ENCODE peak calls at places on chromosomes 13 and 19, in four cellular contexts. One of them, this sample, is unnamed.

GRCh38 chr13:114063545-114064515 is 68.6 kb downstream of the RASA3 start:
- DNase-seq in upper lobe of left lung: peak
- DNase-seq in AG10803: peak
- DNase-seq in AG09309: peak
- DNase-seq in this sample: peak

GRCh38 chr13:77143325-77143907 is 116.5 kb upstream of the FBXL3 start:
- DNase-seq in upper lobe of left lung: no peak
- DNase-seq in AG10803: peak
- DNase-seq in AG09309: no peak
- DNase-seq in this sample: peak

GRCh38 chr19:6891761-6892385 is 4.5 kb downstream of the ADGRE1 start:
- DNase-seq in upper lobe of left lung: no peak
- DNase-seq in AG10803: no peak
- DNase-seq in AG09309: no peak
- DNase-seq in this sample: no peak

GRCh38 chr19:17470204-17470841 is at the start of gene SLC27A1:
- DNase-seq in upper lobe of left lung: peak
- DNase-seq in AG10803: peak
- DNase-seq in AG09309: peak
- DNase-seq in this sample: peak

GRCh38 chr19:41597600-41598041 is 21.7 kb downstream of the CEACAM21 start:
- DNase-seq in upper lobe of left lung: peak
- DNase-seq in AG10803: peak
- DNase-seq in AG09309: peak
- DNase-seq in this sample: peak

GRCh38 chr19:22832031-22832762 is at the start of gene ZNF723:
- DNase-seq in upper lobe of left lung: no peak
- DNase-seq in AG10803: no peak
- DNase-seq in AG09309: no peak
- DNase-seq in this sample: no peak

GRCh38 chr13:112117258-112117954 is 50.5 kb downstream of the SOX1 start:
- DNase-seq in upper lobe of left lung: no peak
- DNase-seq in AG10803: no peak
- DNase-seq in AG09309: no peak
- DNase-seq in this sample: no peak

GRCh38 chr13:23531446-23531845 is 38.8 kb upstream of the TNFRSF19 start:
- DNase-seq in upper lobe of left lung: no peak
- DNase-seq in AG10803: no peak
- DNase-seq in AG09309: no peak
- DNase-seq in this sample: no peak

GRCh38 chr19:18433039-18433691 is 4.8 kb downstream of the ISYNA1 start:
- DNase-seq in upper lobe of left lung: no peak
- DNase-seq in AG10803: no peak
- DNase-seq in AG09309: no peak
- DNase-seq in this sample: no peak

GRCh38 chr13:27120811-27121210 is 50.8 kb downstream of the USP12 start:
- DNase-seq in upper lobe of left lung: no peak
- DNase-seq in AG10803: peak
- DNase-seq in AG09309: no peak
- DNase-seq in this sample: peak

GRCh38 chr13:41492432-41493267 is 35.3 kb downstream of the RGCC start:
- DNase-seq in upper lobe of left lung: no peak
- DNase-seq in AG10803: no peak
- DNase-seq in AG09309: no peak
- DNase-seq in this sample: no peak

GRCh38 chr13:43364210-43365041 is 341.0 kb downstream of the DNAJC15 start:
- DNase-seq in upper lobe of left lung: no peak
- DNase-seq in AG10803: peak
- DNase-seq in AG09309: peak
- DNase-seq in this sample: peak

GRCh38 chr13:76596216-76596615 is 290.0 kb downstream of the KCTD12 start:
- DNase-seq in upper lobe of left lung: no peak
- DNase-seq in AG10803: peak
- DNase-seq in AG09309: no peak
- DNase-seq in this sample: no peak

GRCh38 chr19:45716314-45717130 is 14.2 kb downstream of the FBXO46 start:
- DNase-seq in upper lobe of left lung: peak
- DNase-seq in AG10803: peak
- DNase-seq in AG09309: no peak
- DNase-seq in this sample: peak

GRCh38 chr13:112767506-112768471 is 78.0 kb downstream of the ATP11A start:
- DNase-seq in upper lobe of left lung: peak
- DNase-seq in AG10803: no peak
- DNase-seq in AG09309: no peak
- DNase-seq in this sample: no peak

GRCh38 chr13:39273953-39274352 is 235.7 kb downstream of the NHLRC3 start:
- DNase-seq in upper lobe of left lung: peak
- DNase-seq in AG10803: peak
- DNase-seq in AG09309: no peak
- DNase-seq in this sample: peak

GRCh38 chr19:41416194-41416674 is 10.9 kb downstream of the B3GNT8 start:
- DNase-seq in upper lobe of left lung: peak
- DNase-seq in AG10803: no peak
- DNase-seq in AG09309: no peak
- DNase-seq in this sample: no peak

GRCh38 chr19:5985098-5985783 is 7.3 kb upstream of the RANBP3 start:
- DNase-seq in upper lobe of left lung: no peak
- DNase-seq in AG10803: peak
- DNase-seq in AG09309: peak
- DNase-seq in this sample: peak

GRCh38 chr19:3665681-3666544 is 34.4 kb downstream of the PIP5K1C start:
- DNase-seq in upper lobe of left lung: peak
- DNase-seq in AG10803: peak
- DNase-seq in AG09309: no peak
- DNase-seq in this sample: no peak

GRCh38 chr13:23870356-23871146 is 18.6 kb downstream of the MIPEP start:
- DNase-seq in upper lobe of left lung: no peak
- DNase-seq in AG10803: peak
- DNase-seq in AG09309: no peak
- DNase-seq in this sample: no peak

GRCh38 chr13:74795526-74795925 is 661.3 kb upstream of the KLF12 start:
- DNase-seq in upper lobe of left lung: no peak
- DNase-seq in AG10803: no peak
- DNase-seq in AG09309: no peak
- DNase-seq in this sample: no peak

GRCh38 chr13:27472941-27473340 is 22.6 kb upstream of the MTIF3 start:
- DNase-seq in upper lobe of left lung: no peak
- DNase-seq in AG10803: no peak
- DNase-seq in AG09309: no peak
- DNase-seq in this sample: no peak

GRCh38 chr19:32810452-32810851 is 59.1 kb downstream of the SLC7A9 start:
- DNase-seq in upper lobe of left lung: no peak
- DNase-seq in AG10803: no peak
- DNase-seq in AG09309: no peak
- DNase-seq in this sample: no peak

GRCh38 chr13:30895773-30896172 is 10.3 kb upstream of the MEDAG start:
- DNase-seq in upper lobe of left lung: no peak
- DNase-seq in AG10803: peak
- DNase-seq in AG09309: peak
- DNase-seq in this sample: peak

GRCh38 chr13:50801087-50801931 is 42.2 kb downstream of the DLEU7 start:
- DNase-seq in upper lobe of left lung: peak
- DNase-seq in AG10803: peak
- DNase-seq in AG09309: peak
- DNase-seq in this sample: peak

GRCh38 chr13:32391101-32391620 is 36.8 kb downstream of the N4BP2L1 start:
- DNase-seq in upper lobe of left lung: no peak
- DNase-seq in AG10803: no peak
- DNase-seq in AG09309: no peak
- DNase-seq in this sample: no peak

GRCh38 chr13:75693227-75693626 is 57.1 kb downstream of the LMO7 start:
- DNase-seq in upper lobe of left lung: no peak
- DNase-seq in AG10803: no peak
- DNase-seq in AG09309: no peak
- DNase-seq in this sample: no peak

GRCh38 chr13:46866150-46866549 is 30.7 kb downstream of the HTR2A start:
- DNase-seq in upper lobe of left lung: peak
- DNase-seq in AG10803: peak
- DNase-seq in AG09309: peak
- DNase-seq in this sample: peak

GRCh38 chr13:97141564-97142005 is 80.5 kb upstream of the MBNL2 start:
- DNase-seq in upper lobe of left lung: peak
- DNase-seq in AG10803: peak
- DNase-seq in AG09309: peak
- DNase-seq in this sample: peak

GRCh38 chr13:49714757-49715156 is 23.5 kb upstream of the EBPL start:
- DNase-seq in upper lobe of left lung: no peak
- DNase-seq in AG10803: no peak
- DNase-seq in AG09309: no peak
- DNase-seq in this sample: no peak

GRCh38 chr19:7515471-7516226 is at the start of gene ZNF358:
- DNase-seq in upper lobe of left lung: peak
- DNase-seq in AG10803: peak
- DNase-seq in AG09309: no peak
- DNase-seq in this sample: peak

GRCh38 chr13:46126552-46127171 is 21.8 kb upstream of the CPB2 start:
- DNase-seq in upper lobe of left lung: peak
- DNase-seq in AG10803: peak
- DNase-seq in AG09309: peak
- DNase-seq in this sample: peak

GRCh38 chr13:79659161-79659560 is 178.2 kb downstream of the NDFIP2 start:
- DNase-seq in upper lobe of left lung: no peak
- DNase-seq in AG10803: peak
- DNase-seq in AG09309: no peak
- DNase-seq in this sample: peak

GRCh38 chr19:45238556-45238955 is 6.7 kb downstream of the EXOC3L2 start:
- DNase-seq in upper lobe of left lung: no peak
- DNase-seq in AG10803: no peak
- DNase-seq in AG09309: no peak
- DNase-seq in this sample: no peak

GRCh38 chr19:50358483-50359431 is 6.7 kb downstream of the NAPSA start:
- DNase-seq in upper lobe of left lung: peak
- DNase-seq in AG10803: peak
- DNase-seq in AG09309: no peak
- DNase-seq in this sample: peak

GRCh38 chr19:36638862-36639510 is 27.7 kb downstream of the ZNF461 start:
- DNase-seq in upper lobe of left lung: no peak
- DNase-seq in AG10803: no peak
- DNase-seq in AG09309: no peak
- DNase-seq in this sample: peak

GRCh38 chr19:1767464-1767933 is 14.2 kb downstream of the ONECUT3 start:
- DNase-seq in upper lobe of left lung: peak
- DNase-seq in AG10803: peak
- DNase-seq in AG09309: no peak
- DNase-seq in this sample: no peak

GRCh38 chr19:1769645-1769985 is 16.3 kb downstream of the ONECUT3 start:
- DNase-seq in upper lobe of left lung: no peak
- DNase-seq in AG10803: no peak
- DNase-seq in AG09309: no peak
- DNase-seq in this sample: no peak

GRCh38 chr19:1768918-1769644 is 15.8 kb downstream of the ONECUT3 start:
- DNase-seq in upper lobe of left lung: no peak
- DNase-seq in AG10803: no peak
- DNase-seq in AG09309: no peak
- DNase-seq in this sample: no peak

GRCh38 chr19:1766800-1767352 is 13.6 kb downstream of the ONECUT3 start:
- DNase-seq in upper lobe of left lung: no peak
- DNase-seq in AG10803: no peak
- DNase-seq in AG09309: no peak
- DNase-seq in this sample: no peak

DNA sequence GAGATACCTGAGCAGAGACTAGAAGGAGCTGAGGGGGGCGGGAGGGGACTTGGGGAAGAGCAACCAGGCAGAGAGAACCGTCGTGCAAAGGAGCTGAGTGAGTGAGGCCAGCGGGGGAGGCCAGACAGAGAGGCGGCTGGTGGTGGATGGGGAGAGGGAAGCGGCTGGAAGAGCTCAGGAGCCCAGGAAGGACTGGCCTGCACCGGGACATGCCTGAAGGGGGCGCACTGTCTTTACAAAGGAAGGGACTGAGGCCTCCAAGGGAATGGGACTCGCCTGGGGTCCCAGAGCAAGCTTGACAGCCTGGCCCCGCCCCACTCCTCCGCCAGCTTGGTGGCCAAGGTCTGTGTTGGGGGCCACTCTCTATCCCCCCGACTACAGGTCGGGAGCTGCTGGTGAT is 14.9 kb downstream of the ONECUT3 start:
- DNase-seq in upper lobe of left lung: no peak
- DNase-seq in AG10803: no peak
- DNase-seq in AG09309: no peak
- DNase-seq in this sample: no peak
- TF ChIP-seq CTCF in upper lobe of left lung: no peak
- TF ChIP-seq CTCF in AG10803: peak
- TF ChIP-seq CTCF in AG09309: peak
- TF ChIP-seq CTCF in this sample: peak

GRCh38 chr13:86974995-86975328 is 696.2 kb upstream of the SLITRK5 start:
- DNase-seq in upper lobe of left lung: no peak
- DNase-seq in AG10803: no peak
- DNase-seq in AG09309: no peak
- DNase-seq in this sample: no peak
- TF ChIP-seq CTCF in upper lobe of left lung: no peak
- TF ChIP-seq CTCF in AG10803: no peak
- TF ChIP-seq CTCF in AG09309: no peak
- TF ChIP-seq CTCF in this sample: no peak

GRCh38 chr19:27776020-27776419 is 1436.9 kb downstream of the UQCRFS1 start:
- DNase-seq in upper lobe of left lung: peak
- DNase-seq in AG10803: peak
- DNase-seq in AG09309: no peak
- DNase-seq in this sample: peak

GRCh38 chr19:27775395-27775794 is 1437.6 kb downstream of the UQCRFS1 start:
- DNase-seq in upper lobe of left lung: no peak
- DNase-seq in AG10803: no peak
- DNase-seq in AG09309: no peak
- DNase-seq in this sample: no peak

GRCh38 chr19:27774827-27775226 is 1438.1 kb downstream of the UQCRFS1 start:
- DNase-seq in upper lobe of left lung: no peak
- DNase-seq in AG10803: no peak
- DNase-seq in AG09309: no peak
- DNase-seq in this sample: no peak

GRCh38 chr19:27773318-27774094 is 1439.4 kb downstream of the UQCRFS1 start:
- DNase-seq in upper lobe of left lung: no peak
- DNase-seq in AG10803: no peak
- DNase-seq in AG09309: no peak
- DNase-seq in this sample: no peak

DNA sequence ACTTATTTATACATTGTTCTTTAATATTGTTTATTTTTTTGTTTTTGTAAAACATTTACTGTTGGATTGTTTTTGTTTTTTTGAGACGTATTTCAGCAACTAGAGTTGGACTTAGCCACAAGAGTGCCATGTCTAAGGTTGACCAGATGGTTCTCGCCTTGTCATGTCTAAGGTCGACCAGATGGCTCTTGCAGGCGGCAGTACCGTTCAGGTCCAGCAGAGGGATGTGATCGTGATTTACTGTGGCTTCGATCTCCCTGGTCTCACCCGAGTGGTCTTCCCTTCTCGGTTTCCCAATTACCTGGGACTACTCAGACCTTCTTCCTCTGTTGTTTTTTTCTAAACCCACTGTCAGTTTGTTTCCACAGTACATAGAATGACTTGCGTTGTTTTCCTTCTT is 1438.6 kb downstream of the UQCRFS1 start:
- DNase-seq in upper lobe of left lung: no peak
- DNase-seq in AG10803: no peak
- DNase-seq in AG09309: no peak
- DNase-seq in this sample: no peak
- TF ChIP-seq CTCF in upper lobe of left lung: no peak
- TF ChIP-seq CTCF in AG10803: peak
- TF ChIP-seq CTCF in AG09309: peak
- TF ChIP-seq CTCF in this sample: peak

GRCh38 chr19:47600246-47601179 is 8.4 kb upstream of the BICRA start:
- DNase-seq in upper lobe of left lung: peak
- DNase-seq in AG10803: peak
- DNase-seq in AG09309: peak
- DNase-seq in this sample: peak
- TF ChIP-seq CTCF in upper lobe of left lung: peak
- TF ChIP-seq CTCF in AG10803: peak
- TF ChIP-seq CTCF in AG09309: no peak
- TF ChIP-seq CTCF in this sample: no peak

This sample was measured in fibroblast of pulmonary artery.